ENCODE peak calls at places on chromosomes 1 and 21, in nine cellular contexts. One of them, this sample, is unnamed.
A peak's percentile ranks its signal among the peaks of the same experiment; 100 is the strongest.

GRCh38 chr1:241323510-241323909 is 33.5 kb downstream of the RGS7 start:
- DNase-seq in lower leg skin: no peak
- DNase-seq in H1: peak; percentile 25
- DNase-seq in neural progenitor cell: peak; percentile 80
- DNase-seq in adipocyte: peak; percentile 73
- DNase-seq in GM23338: peak; percentile 83
- DNase-seq in neuronal stem cell: peak; percentile 64
- DNase-seq in right cardiac atrium: no peak
- DNase-seq in kidney: no peak
- DNase-seq in this sample: peak; percentile 25

GRCh38 chr1:208252126-208252853 is 8.1 kb upstream of the PLXNA2 start:
- DNase-seq in neuronal stem cell: no peak
- DNase-seq in GM23338: peak; percentile 36
- DNase-seq in H1: no peak
- DNase-seq in adipocyte: no peak
- DNase-seq in right cardiac atrium: peak; percentile 70
- DNase-seq in neural progenitor cell: peak; percentile 49
- DNase-seq in kidney: no peak
- DNase-seq in lower leg skin: no peak
- DNase-seq in this sample: no peak

GRCh38 chr1:155827450-155827849 is 29.6 kb downstream of the GON4L start:
- DNase-seq in H1: no peak
- DNase-seq in GM23338: no peak
- DNase-seq in adipocyte: no peak
- DNase-seq in neural progenitor cell: no peak
- DNase-seq in neuronal stem cell: no peak
- DNase-seq in right cardiac atrium: no peak
- DNase-seq in kidney: no peak
- DNase-seq in lower leg skin: no peak
- DNase-seq in this sample: no peak

GRCh38 chr21:15793109-15793508 is 63.3 kb downstream of the USP25 start:
- DNase-seq in adipocyte: no peak
- DNase-seq in right cardiac atrium: no peak
- DNase-seq in neural progenitor cell: no peak
- DNase-seq in kidney: no peak
- DNase-seq in lower leg skin: no peak
- DNase-seq in GM23338: no peak
- DNase-seq in H1: no peak
- DNase-seq in neuronal stem cell: no peak
- DNase-seq in this sample: no peak

GRCh38 chr1:27638047-27638734 is 3.2 kb upstream of the FGR start:
- DNase-seq in right cardiac atrium: no peak
- DNase-seq in GM23338: no peak
- DNase-seq in H1: no peak
- DNase-seq in kidney: no peak
- DNase-seq in lower leg skin: no peak
- DNase-seq in neuronal stem cell: no peak
- DNase-seq in adipocyte: no peak
- DNase-seq in neural progenitor cell: no peak
- DNase-seq in this sample: no peak

GRCh38 chr21:43312751-43313169 is 114.2 kb downstream of the SIK1 start:
- DNase-seq in neuronal stem cell: no peak
- DNase-seq in lower leg skin: no peak
- DNase-seq in neural progenitor cell: no peak
- DNase-seq in H1: no peak
- DNase-seq in adipocyte: no peak
- DNase-seq in GM23338: peak; percentile 53
- DNase-seq in kidney: peak; percentile 76
- DNase-seq in right cardiac atrium: peak; percentile 29
- DNase-seq in this sample: no peak

GRCh38 chr1:172472495-172472894 is 28.6 kb upstream of the PIGC start:
- DNase-seq in neuronal stem cell: no peak
- DNase-seq in GM23338: no peak
- DNase-seq in kidney: no peak
- DNase-seq in neural progenitor cell: no peak
- DNase-seq in H1: no peak
- DNase-seq in adipocyte: no peak
- DNase-seq in right cardiac atrium: no peak
- DNase-seq in lower leg skin: no peak
- DNase-seq in this sample: no peak

GRCh38 chr1:19735419-19736127 is 64.1 kb downstream of the TMCO4 start:
- DNase-seq in adipocyte: peak; percentile 84
- DNase-seq in neural progenitor cell: no peak
- DNase-seq in kidney: peak; percentile 74
- DNase-seq in right cardiac atrium: peak; percentile 76
- DNase-seq in H1: no peak
- DNase-seq in GM23338: no peak
- DNase-seq in neuronal stem cell: no peak
- DNase-seq in lower leg skin: peak; percentile 50
- DNase-seq in this sample: peak; percentile 77

GRCh38 chr1:183473286-183473536 is 912 bp downstream of the SMG7 start:
- DNase-seq in adipocyte: no peak
- DNase-seq in kidney: no peak
- DNase-seq in GM23338: no peak
- DNase-seq in lower leg skin: no peak
- DNase-seq in H1: no peak
- DNase-seq in neuronal stem cell: no peak
- DNase-seq in right cardiac atrium: no peak
- DNase-seq in neural progenitor cell: no peak
- DNase-seq in this sample: no peak

GRCh38 chr1:205046870-205047269 is 3.9 kb downstream of the CNTN2 start:
- DNase-seq in right cardiac atrium: no peak
- DNase-seq in kidney: no peak
- DNase-seq in H1: no peak
- DNase-seq in neural progenitor cell: peak; percentile 39
- DNase-seq in GM23338: no peak
- DNase-seq in lower leg skin: no peak
- DNase-seq in neuronal stem cell: no peak
- DNase-seq in adipocyte: no peak
- DNase-seq in this sample: no peak

GRCh38 chr1:174690266-174690665 is 242.5 kb downstream of the GPR52 start:
- DNase-seq in neuronal stem cell: no peak
- DNase-seq in neural progenitor cell: no peak
- DNase-seq in H1: no peak
- DNase-seq in GM23338: no peak
- DNase-seq in kidney: no peak
- DNase-seq in right cardiac atrium: no peak
- DNase-seq in adipocyte: no peak
- DNase-seq in lower leg skin: no peak
- DNase-seq in this sample: no peak

DNA sequence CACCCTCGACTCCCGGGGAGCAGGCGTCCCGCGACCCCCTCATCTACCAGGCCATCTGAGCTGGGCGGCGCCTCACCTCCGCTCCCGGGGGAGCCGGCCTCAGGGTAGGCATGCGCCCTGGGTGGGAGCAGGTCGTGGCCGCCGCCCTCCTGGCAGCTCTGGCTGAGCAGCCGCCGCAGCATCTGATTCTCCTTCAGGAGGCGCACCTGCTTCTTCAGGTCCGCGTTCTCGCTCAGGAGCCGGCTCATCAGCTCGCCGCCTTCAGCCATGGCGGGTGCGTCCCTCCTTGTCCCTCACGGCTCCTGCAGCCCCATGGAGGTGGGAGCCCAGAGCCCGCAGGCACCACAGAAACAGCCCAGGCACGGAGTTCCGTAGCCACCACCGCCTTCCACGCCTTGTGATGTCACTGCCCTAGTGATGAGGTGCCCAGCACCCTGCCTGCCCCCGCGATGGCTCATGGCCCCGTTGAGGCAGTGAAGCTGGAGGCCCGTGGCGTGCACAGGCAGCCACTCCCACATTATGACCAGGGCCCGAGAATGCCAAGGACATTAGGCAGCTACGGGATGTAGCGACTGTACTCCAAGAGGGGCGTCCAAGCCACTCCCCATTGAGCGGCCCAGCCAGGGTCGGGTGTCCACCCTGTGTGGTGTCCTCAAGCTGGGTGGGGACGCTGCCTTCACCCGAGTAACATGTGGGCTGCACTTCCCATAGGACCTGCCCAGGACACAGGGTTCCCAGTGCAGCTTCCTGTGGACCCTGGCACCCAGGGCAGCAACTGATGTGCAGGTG is 1.5 kb downstream of the SPATC1L start:
- DNase-seq in adipocyte: no peak
- DNase-seq in GM23338: peak; percentile 53
- DNase-seq in neuronal stem cell: no peak
- DNase-seq in kidney: peak; percentile 85
- DNase-seq in H1: no peak
- DNase-seq in right cardiac atrium: peak; percentile 82
- DNase-seq in lower leg skin: peak; percentile 19
- DNase-seq in neural progenitor cell: no peak
- DNase-seq in this sample: no peak
- H3K4me3 ChIP-seq in adipocyte: peak overlapping the region; percentile 47
- H3K4me3 ChIP-seq in GM23338: peak overlapping the region; percentile 28
- H3K4me3 ChIP-seq in neuronal stem cell: peak overlapping the region; percentile 55
- H3K4me3 ChIP-seq in kidney: no peak overlapping the region
- H3K4me3 ChIP-seq in H1: no peak overlapping the region
- H3K4me3 ChIP-seq in right cardiac atrium: no peak overlapping the region
- H3K4me3 ChIP-seq in lower leg skin: no peak overlapping the region
- H3K4me3 ChIP-seq in neural progenitor cell: no peak overlapping the region
- H3K4me3 ChIP-seq in this sample: no peak overlapping the region

GRCh38 chr1:119675349-119676343 is 27.6 kb upstream of the ZNF697 start:
- DNase-seq in H1: no peak
- DNase-seq in lower leg skin: peak; percentile 90
- DNase-seq in right cardiac atrium: peak; percentile 76
- DNase-seq in neuronal stem cell: peak; percentile 85
- DNase-seq in neural progenitor cell: peak; percentile 81
- DNase-seq in adipocyte: peak; percentile 96
- DNase-seq in kidney: no peak
- DNase-seq in GM23338: peak; percentile 97
- DNase-seq in this sample: peak; percentile 91

GRCh38 chr1:119676571-119677206 is 28.6 kb upstream of the ZNF697 start:
- DNase-seq in adipocyte: peak; percentile 25
- DNase-seq in neural progenitor cell: no peak
- DNase-seq in neuronal stem cell: no peak
- DNase-seq in right cardiac atrium: peak; percentile 49
- DNase-seq in lower leg skin: peak; percentile 32
- DNase-seq in kidney: no peak
- DNase-seq in GM23338: peak; percentile 56
- DNase-seq in H1: no peak
- DNase-seq in this sample: no peak

GRCh38 chr1:119674835-119675289 is 26.8 kb upstream of the ZNF697 start:
- DNase-seq in right cardiac atrium: peak; percentile 51
- DNase-seq in H1: no peak
- DNase-seq in neuronal stem cell: no peak
- DNase-seq in adipocyte: peak; percentile 91
- DNase-seq in kidney: no peak
- DNase-seq in GM23338: peak; percentile 82
- DNase-seq in neural progenitor cell: no peak
- DNase-seq in lower leg skin: no peak
- DNase-seq in this sample: peak; percentile 85

GRCh38 chr1:119673171-119673940 is 25.3 kb upstream of the ZNF697 start:
- DNase-seq in right cardiac atrium: no peak
- DNase-seq in neural progenitor cell: no peak
- DNase-seq in lower leg skin: no peak
- DNase-seq in neuronal stem cell: no peak
- DNase-seq in adipocyte: no peak
- DNase-seq in kidney: no peak
- DNase-seq in GM23338: no peak
- DNase-seq in H1: no peak
- DNase-seq in this sample: peak; percentile 19

DNA sequence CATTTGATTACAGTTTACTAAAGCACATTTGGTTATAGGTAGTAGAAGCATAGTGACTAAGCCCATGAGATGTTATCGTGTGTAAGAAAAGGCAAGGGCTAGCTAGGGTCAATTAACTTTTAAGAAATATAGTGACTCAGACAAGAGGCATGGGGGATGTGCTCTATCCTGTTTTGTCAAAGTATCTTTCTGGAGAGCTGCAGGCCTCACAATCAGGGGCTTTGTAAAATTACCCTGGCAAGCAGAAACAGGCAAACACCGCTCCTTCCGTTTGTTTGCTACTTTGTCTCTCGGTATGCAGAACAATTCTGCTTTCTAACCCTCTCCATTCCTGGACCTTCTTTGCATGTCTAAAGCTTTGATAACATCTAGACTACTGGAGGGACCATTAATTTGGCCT is 26.0 kb upstream of the ZNF697 start:
- DNase-seq in right cardiac atrium: no peak
- DNase-seq in H1: no peak
- DNase-seq in adipocyte: peak; percentile 71
- DNase-seq in kidney: no peak
- DNase-seq in lower leg skin: no peak
- DNase-seq in neural progenitor cell: peak; percentile 20
- DNase-seq in GM23338: peak; percentile 34
- DNase-seq in neuronal stem cell: no peak
- DNase-seq in this sample: peak; percentile 66
- H3K4me3 ChIP-seq in right cardiac atrium: no peak overlapping the region
- H3K4me3 ChIP-seq in H1: no peak overlapping the region
- H3K4me3 ChIP-seq in adipocyte: no peak overlapping the region
- H3K4me3 ChIP-seq in kidney: no peak overlapping the region
- H3K4me3 ChIP-seq in lower leg skin: no peak overlapping the region
- H3K4me3 ChIP-seq in neural progenitor cell: no peak overlapping the region
- H3K4me3 ChIP-seq in GM23338: peak overlapping the region; percentile 12
- H3K4me3 ChIP-seq in neuronal stem cell: no peak overlapping the region
- H3K4me3 ChIP-seq in this sample: no peak overlapping the region

DNA sequence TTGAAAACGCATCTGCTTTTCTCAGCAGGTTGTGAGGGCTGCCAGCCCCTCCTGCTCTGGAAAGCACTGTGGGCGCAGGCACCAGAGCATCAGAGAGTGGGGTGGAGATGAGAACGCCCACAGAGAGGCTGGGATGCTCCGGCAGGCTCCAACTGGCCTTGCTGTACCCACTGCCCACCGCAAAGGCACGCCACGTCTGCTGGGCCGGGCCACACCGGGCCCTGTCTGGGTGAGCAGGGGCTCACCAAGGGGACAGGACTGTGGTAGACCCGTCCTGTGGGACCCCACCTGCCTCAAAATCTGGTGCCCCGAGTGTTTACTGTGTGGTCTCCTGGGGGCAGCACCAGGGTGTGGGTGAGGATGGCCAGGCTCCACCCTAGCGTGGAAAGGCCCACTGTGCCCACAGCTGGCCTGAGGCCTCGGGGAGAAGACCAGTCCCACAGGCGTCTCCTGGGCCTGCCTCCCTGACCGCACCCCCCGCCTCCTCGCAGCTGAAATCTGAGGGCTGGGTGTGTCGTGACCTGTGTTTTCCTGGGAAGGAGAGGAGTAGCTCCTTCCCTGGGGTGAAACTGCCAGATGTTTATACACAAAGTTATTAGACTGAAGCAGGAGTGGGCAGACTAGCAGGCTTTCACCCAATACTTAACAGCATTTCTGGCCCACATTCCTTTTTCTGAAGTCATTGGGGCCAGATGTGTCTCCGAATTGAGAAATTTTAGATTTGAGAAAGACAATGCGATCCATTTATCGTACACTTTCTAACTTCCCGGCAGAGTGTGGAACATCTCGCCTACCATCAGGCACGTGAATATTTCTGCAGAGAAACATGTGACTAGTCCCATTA is 53.8 kb downstream of the STUM start:
- DNase-seq in neuronal stem cell: no peak
- DNase-seq in kidney: peak; percentile 73
- DNase-seq in right cardiac atrium: peak; percentile 76
- DNase-seq in adipocyte: peak; percentile 91
- DNase-seq in neural progenitor cell: no peak
- DNase-seq in H1: no peak
- DNase-seq in lower leg skin: peak; percentile 73
- DNase-seq in GM23338: no peak
- DNase-seq in this sample: peak; percentile 98
- H3K4me3 ChIP-seq in neuronal stem cell: no peak overlapping the region
- H3K4me3 ChIP-seq in kidney: no peak overlapping the region
- H3K4me3 ChIP-seq in right cardiac atrium: no peak overlapping the region
- H3K4me3 ChIP-seq in adipocyte: peak overlapping the region; percentile 76
- H3K4me3 ChIP-seq in neural progenitor cell: no peak overlapping the region
- H3K4me3 ChIP-seq in H1: no peak overlapping the region
- H3K4me3 ChIP-seq in lower leg skin: no peak overlapping the region
- H3K4me3 ChIP-seq in GM23338: no peak overlapping the region
- H3K4me3 ChIP-seq in this sample: no peak overlapping the region

GRCh38 chr1:168672278-168672677 is 56.7 kb downstream of the DPT start:
- DNase-seq in right cardiac atrium: no peak
- DNase-seq in neuronal stem cell: no peak
- DNase-seq in kidney: no peak
- DNase-seq in adipocyte: no peak
- DNase-seq in lower leg skin: no peak
- DNase-seq in neural progenitor cell: no peak
- DNase-seq in H1: no peak
- DNase-seq in GM23338: no peak
- DNase-seq in this sample: no peak
- H3K4me3 ChIP-seq in right cardiac atrium: no peak overlapping the region
- H3K4me3 ChIP-seq in neuronal stem cell: no peak overlapping the region
- H3K4me3 ChIP-seq in kidney: no peak overlapping the region
- H3K4me3 ChIP-seq in adipocyte: no peak overlapping the region
- H3K4me3 ChIP-seq in lower leg skin: no peak overlapping the region
- H3K4me3 ChIP-seq in neural progenitor cell: no peak overlapping the region
- H3K4me3 ChIP-seq in H1: no peak overlapping the region
- H3K4me3 ChIP-seq in GM23338: no peak overlapping the region
- H3K4me3 ChIP-seq in this sample: no peak overlapping the region